ENCODE peak calls at places on chromosomes 11 and 22, in five cellular contexts. One of them, this sample, is unnamed.
A peak's percentile ranks its signal among the peaks of the same experiment; 100 is the strongest.

GRCh38 chr11:75214411-75214821 is 26.2 kb upstream of the TPBGL start:
- DNase-seq in tibial nerve: peak; percentile 63
- DNase-seq in A549: peak; percentile 80
- DNase-seq in SK-N-SH: peak; percentile 81
- DNase-seq in sigmoid colon: peak; percentile 66
- DNase-seq in this sample: peak; percentile 75

GRCh38 chr11:21396351-21397008 is 727.1 kb downstream of the NELL1 start:
- DNase-seq in tibial nerve: no peak
- DNase-seq in A549: no peak
- DNase-seq in SK-N-SH: peak; percentile 2
- DNase-seq in sigmoid colon: no peak
- DNase-seq in this sample: no peak

GRCh38 chr11:35943761-35944502 is at the start of gene LDLRAD3:
- DNase-seq in tibial nerve: peak; percentile 61
- DNase-seq in A549: peak; percentile 70
- DNase-seq in SK-N-SH: peak; percentile 94
- DNase-seq in sigmoid colon: peak; percentile 91
- DNase-seq in this sample: peak; percentile 70

GRCh38 chr11:30853470-30853869 is 267.3 kb upstream of the MPPED2 start:
- DNase-seq in tibial nerve: no peak
- DNase-seq in A549: no peak
- DNase-seq in SK-N-SH: no peak
- DNase-seq in sigmoid colon: no peak
- DNase-seq in this sample: no peak

GRCh38 chr22:29689201-29689871 is 30.5 kb upstream of the CABP7 start:
- DNase-seq in tibial nerve: no peak
- DNase-seq in A549: no peak
- DNase-seq in SK-N-SH: no peak
- DNase-seq in sigmoid colon: no peak
- DNase-seq in this sample: no peak

GRCh38 chr11:132610216-132610615 is 922.1 kb downstream of the OPCML start:
- DNase-seq in tibial nerve: no peak
- DNase-seq in A549: no peak
- DNase-seq in SK-N-SH: no peak
- DNase-seq in sigmoid colon: no peak
- DNase-seq in this sample: no peak

GRCh38 chr22:26952004-26952403 is 294.6 kb downstream of the MIAT start:
- DNase-seq in tibial nerve: no peak
- DNase-seq in A549: no peak
- DNase-seq in SK-N-SH: peak; percentile 9
- DNase-seq in sigmoid colon: no peak
- DNase-seq in this sample: no peak

GRCh38 chr22:17106785-17107546 is 14.2 kb downstream of the TMEM121B start:
- DNase-seq in tibial nerve: no peak
- DNase-seq in A549: no peak
- DNase-seq in SK-N-SH: no peak
- DNase-seq in sigmoid colon: peak; percentile 59
- DNase-seq in this sample: no peak

GRCh38 chr22:25419247-25420113 is 145.0 kb upstream of the GRK3 start:
- DNase-seq in tibial nerve: no peak
- DNase-seq in A549: no peak
- DNase-seq in SK-N-SH: no peak
- DNase-seq in sigmoid colon: peak; percentile 77
- DNase-seq in this sample: no peak

GRCh38 chr11:31655483-31655882 is 145.9 kb downstream of the ELP4 start:
- DNase-seq in tibial nerve: no peak
- DNase-seq in A549: peak; percentile 1
- DNase-seq in SK-N-SH: no peak
- DNase-seq in sigmoid colon: no peak
- DNase-seq in this sample: no peak

GRCh38 chr11:8011981-8012444 is 24.9 kb downstream of the EIF3F start:
- DNase-seq in tibial nerve: no peak
- DNase-seq in A549: no peak
- DNase-seq in SK-N-SH: no peak
- DNase-seq in sigmoid colon: no peak
- DNase-seq in this sample: no peak

GRCh38 chr11:107203656-107204055 is 185.4 kb upstream of the GUCY1A2 start:
- DNase-seq in tibial nerve: no peak
- DNase-seq in A549: no peak
- DNase-seq in SK-N-SH: no peak
- DNase-seq in sigmoid colon: no peak
- DNase-seq in this sample: no peak

GRCh38 chr11:25596701-25597100 is 735.2 kb upstream of the ANO3 start:
- DNase-seq in tibial nerve: no peak
- DNase-seq in A549: no peak
- DNase-seq in SK-N-SH: no peak
- DNase-seq in sigmoid colon: no peak
- DNase-seq in this sample: no peak

GRCh38 chr11:134266841-134267251 is 9.3 kb upstream of the GLB1L3 start:
- DNase-seq in tibial nerve: no peak
- DNase-seq in A549: no peak
- DNase-seq in SK-N-SH: no peak
- DNase-seq in sigmoid colon: no peak
- DNase-seq in this sample: no peak

GRCh38 chr11:109857637-109858036 is 235.6 kb upstream of the ZC3H12C start:
- DNase-seq in tibial nerve: no peak
- DNase-seq in A549: no peak
- DNase-seq in SK-N-SH: no peak
- DNase-seq in sigmoid colon: no peak
- DNase-seq in this sample: no peak
- H3K27ac ChIP-seq in tibial nerve: no peak overlapping the region
- H3K27ac ChIP-seq in A549: no peak overlapping the region
- H3K27ac ChIP-seq in SK-N-SH: no peak overlapping the region
- H3K27ac ChIP-seq in sigmoid colon: no peak overlapping the region
- H3K27ac ChIP-seq in this sample: no peak overlapping the region

DNA sequence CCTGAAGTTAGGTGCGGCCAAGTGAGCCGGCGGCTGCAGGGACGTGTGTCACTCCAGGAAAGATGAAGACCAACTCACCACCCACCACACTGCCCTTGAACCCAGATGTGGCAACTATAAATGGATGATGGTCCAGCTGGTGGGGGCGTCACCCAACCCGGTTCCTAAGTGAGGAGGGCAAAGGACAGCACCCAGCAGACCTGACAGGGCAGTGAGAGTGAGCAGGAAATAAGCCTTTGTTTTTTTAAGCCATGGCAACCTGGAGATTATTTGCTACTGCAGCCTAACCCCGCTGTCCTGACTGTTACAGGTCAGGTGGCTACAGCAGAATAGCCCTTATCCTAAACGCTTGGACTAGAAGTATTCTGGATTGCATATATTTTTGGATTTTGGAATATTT is 228.9 kb downstream of the CTTN start:
- DNase-seq in tibial nerve: no peak
- DNase-seq in A549: no peak
- DNase-seq in SK-N-SH: no peak
- DNase-seq in sigmoid colon: no peak
- DNase-seq in this sample: no peak
- TF ChIP-seq EP300 in tibial nerve: no peak
- TF ChIP-seq EP300 in A549: no peak
- TF ChIP-seq EP300 in SK-N-SH: no peak
- TF ChIP-seq EP300 in sigmoid colon: no peak
- TF ChIP-seq EP300 in this sample: no peak

DNA sequence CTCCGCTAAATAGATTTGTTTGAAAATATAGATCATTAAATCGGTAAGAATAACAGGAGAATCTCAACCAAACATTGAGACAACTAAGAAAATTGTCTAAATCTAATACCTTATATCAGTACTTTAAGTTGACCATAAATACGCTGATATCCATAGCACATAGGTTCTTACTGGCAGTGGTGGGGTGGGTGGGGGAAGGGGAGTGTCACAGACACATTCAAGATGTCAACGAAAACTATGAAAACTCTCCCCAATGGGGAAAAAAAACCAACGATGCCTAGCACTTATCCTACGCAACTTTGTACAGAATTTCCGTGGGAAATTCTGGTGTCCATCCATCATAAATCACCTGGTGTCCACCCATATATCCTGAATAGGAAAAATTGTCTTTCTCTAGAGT is 6.2 kb downstream of the GRAP2 start:
- DNase-seq in tibial nerve: no peak
- DNase-seq in A549: no peak
- DNase-seq in SK-N-SH: no peak
- DNase-seq in sigmoid colon: no peak
- DNase-seq in this sample: no peak
- TF ChIP-seq CTCF in tibial nerve: no peak
- TF ChIP-seq CTCF in A549: no peak
- TF ChIP-seq CTCF in SK-N-SH: no peak
- TF ChIP-seq CTCF in sigmoid colon: no peak
- TF ChIP-seq CTCF in this sample: no peak

DNA sequence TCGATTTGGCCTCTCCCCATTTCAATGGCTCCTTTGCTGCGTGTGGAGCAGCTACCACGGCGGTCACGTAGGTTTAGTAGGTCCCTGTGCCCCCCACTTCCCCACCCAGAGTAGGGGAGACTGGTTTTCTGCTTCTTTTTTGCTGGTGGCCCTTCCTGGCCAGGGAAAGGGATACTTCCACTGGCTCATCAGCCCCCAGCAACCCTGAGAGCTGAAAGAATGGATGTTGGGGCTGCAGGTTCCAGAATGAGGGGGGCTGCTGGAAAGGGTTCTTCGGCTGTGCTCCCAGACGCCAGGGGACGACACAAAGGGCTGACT is 78.8 kb upstream of the WNT7B start:
- DNase-seq in tibial nerve: no peak
- DNase-seq in A549: no peak
- DNase-seq in SK-N-SH: no peak
- DNase-seq in sigmoid colon: no peak
- DNase-seq in this sample: no peak
- H3K27ac ChIP-seq in tibial nerve: peak overlapping the region; percentile 99
- H3K27ac ChIP-seq in A549: peak overlapping the region; percentile 99
- H3K27ac ChIP-seq in SK-N-SH: peak overlapping the region; percentile 100
- H3K27ac ChIP-seq in sigmoid colon: peak overlapping the region; percentile 100
- H3K27ac ChIP-seq in this sample: peak overlapping the region; percentile 99

GRCh38 chr11:22624742-22625447 is 728 bp downstream of the FANCF start:
- DNase-seq in tibial nerve: no peak
- DNase-seq in A549: peak; percentile 34
- DNase-seq in SK-N-SH: peak; percentile 57
- DNase-seq in sigmoid colon: peak; percentile 80
- DNase-seq in this sample: peak; percentile 73

GRCh38 chr11:22626573-22627239 is 1.1 kb upstream of the FANCF start:
- DNase-seq in tibial nerve: no peak
- DNase-seq in A549: no peak
- DNase-seq in SK-N-SH: no peak
- DNase-seq in sigmoid colon: no peak
- DNase-seq in this sample: no peak

GRCh38 chr11:22627421-22627820 is 1.8 kb upstream of the FANCF start:
- DNase-seq in tibial nerve: no peak
- DNase-seq in A549: no peak
- DNase-seq in SK-N-SH: no peak
- DNase-seq in sigmoid colon: no peak
- DNase-seq in this sample: no peak

GRCh38 chr11:22625448-22626287 is at the start of gene FANCF:
- DNase-seq in tibial nerve: peak; percentile 91
- DNase-seq in A549: peak; percentile 86
- DNase-seq in SK-N-SH: peak; percentile 88
- DNase-seq in sigmoid colon: peak; percentile 97
- DNase-seq in this sample: peak; percentile 96
- TF ChIP-seq EP300 in tibial nerve: no peak
- TF ChIP-seq EP300 in A549: no peak
- TF ChIP-seq EP300 in SK-N-SH: no peak
- TF ChIP-seq EP300 in sigmoid colon: no peak
- TF ChIP-seq EP300 in this sample: no peak

DNA sequence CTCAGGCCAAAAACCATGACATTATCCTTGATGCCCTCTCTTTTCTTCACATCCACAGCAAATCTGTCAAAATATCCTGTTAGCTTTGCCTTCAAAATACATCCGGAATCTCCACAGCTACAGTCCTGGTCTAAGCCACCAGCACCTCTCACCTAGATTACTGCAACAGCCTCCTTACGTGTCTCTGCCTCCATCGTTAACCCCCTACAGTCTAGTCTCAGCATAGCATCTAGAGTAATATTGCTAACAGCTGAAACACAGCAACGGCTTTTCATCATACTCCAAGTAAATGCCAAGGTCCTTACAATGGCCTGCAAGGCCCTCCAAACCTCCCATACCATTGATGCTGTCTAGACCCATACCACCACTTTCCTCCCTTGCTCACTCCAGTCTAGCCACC is 4.4 kb downstream of the TSG101 start:
- DNase-seq in tibial nerve: no peak
- DNase-seq in A549: peak; percentile 50
- DNase-seq in SK-N-SH: peak; percentile 11
- DNase-seq in sigmoid colon: no peak
- DNase-seq in this sample: no peak
- TF ChIP-seq CTCF in tibial nerve: no peak
- TF ChIP-seq CTCF in A549: no peak
- TF ChIP-seq CTCF in SK-N-SH: no peak
- TF ChIP-seq CTCF in sigmoid colon: no peak
- TF ChIP-seq CTCF in this sample: no peak

DNA sequence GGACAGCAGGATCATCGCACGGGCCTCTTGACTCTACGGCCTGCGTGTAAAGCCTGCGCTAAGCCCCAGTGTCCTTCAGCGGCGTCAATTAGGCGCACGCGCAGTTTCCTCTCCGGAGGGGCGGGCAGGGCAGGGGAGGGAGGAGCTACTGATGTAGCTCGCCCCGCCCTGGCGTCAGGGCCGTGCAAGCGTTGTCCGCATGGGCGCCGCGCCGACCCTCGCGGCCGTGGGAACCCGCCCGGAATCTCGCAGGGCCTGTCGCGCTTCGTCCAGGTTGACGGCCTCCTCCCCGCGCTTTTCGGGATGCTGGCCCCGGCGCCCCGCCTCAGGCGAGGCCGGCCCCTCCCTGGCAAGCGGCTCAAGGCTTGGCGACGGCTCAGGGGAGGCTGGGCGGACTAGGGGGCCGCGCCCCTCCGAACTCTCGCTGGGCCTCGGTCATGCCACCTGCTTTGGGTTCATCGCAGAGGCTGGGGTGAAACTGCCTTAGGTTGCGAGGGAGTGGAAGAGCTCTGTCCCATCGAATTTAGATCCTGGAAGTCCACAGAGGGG is 61.1 kb downstream of the ST3GAL4 start:
- DNase-seq in tibial nerve: peak; percentile 80
- DNase-seq in A549: no peak
- DNase-seq in SK-N-SH: peak; percentile 88
- DNase-seq in sigmoid colon: peak; percentile 96
- DNase-seq in this sample: peak; percentile 88
- H3K27ac ChIP-seq in tibial nerve: peak overlapping the region; percentile 85
- H3K27ac ChIP-seq in A549: no peak overlapping the region
- H3K27ac ChIP-seq in SK-N-SH: no peak overlapping the region
- H3K27ac ChIP-seq in sigmoid colon: peak overlapping the region; percentile 82
- H3K27ac ChIP-seq in this sample: peak overlapping the region; percentile 77

This sample was measured in stomach.